ENCODE peak calls at places on chromosome 17, in six cellular contexts. M is stimulated activated CD4-positive, alpha-beta T cell treated with anti-CD3 and anti-CD28 coated beads, TNF-alpha, amount 100 ng/mL, for 48 hours; T is activated CD4-positive, alpha-beta T cell treated with anti-CD3 and anti-CD28 coated beads for 24 hours; K is astrocyte of the spinal cord; R is GM03348; L is Daoy. D is an unnamed sample.

GRCh38 chr17:69593716-69594115 is 179.2 kb downstream of the MAP2K6 start:
- DNase-seq in M (no peak), T (no peak), K (no peak), R (no peak), L (no peak), D (no peak)

GRCh38 chr17:34596897-34597296 is 17.5 kb downstream of the TMEM132E start:
- DNase-seq in M (no peak), T (no peak), K (no peak), R (no peak), L (no peak), D (no peak)

GRCh38 chr17:8376302-8377067 is at the start of gene KRABD2:
- DNase-seq in M (peak; percentile 80), T (peak; percentile 93), K (peak; percentile 82), R (peak; percentile 96), L (peak; percentile 90), D (peak; percentile 83)

GRCh38 chr17:79808763-79809529 is 12.1 kb upstream of the CBX8 start:
- DNase-seq in M (no peak), T (no peak), K (no peak), R (no peak), L (peak; percentile 47), D (peak; percentile 46)

GRCh38 chr17:35871415-35871814 is 2.7 kb upstream of the HEATR9 start:
- DNase-seq in M (no peak), T (no peak), K (no peak), R (no peak), L (no peak), D (no peak)

GRCh38 chr17:56292628-56293027 is 139.4 kb downstream of the ANKFN1 start:
- DNase-seq in M (no peak), T (no peak), K (no peak), R (no peak), L (no peak), D (peak; percentile 1)

GRCh38 chr17:48637323-48638260 is 11.4 kb upstream of the HOXB9 start:
- DNase-seq in M (no peak), T (no peak), K (peak; percentile 89), R (peak; percentile 90), L (peak; percentile 83), D (peak; percentile 41)

GRCh38 chr17:18925187-18925586 is 26.8 kb upstream of the SLC5A10 start:
- DNase-seq in M (no peak), T (no peak), K (no peak), R (no peak), L (no peak), D (no peak)

GRCh38 chr17:58184308-58184985 is 8.1 kb upstream of the EPX start:
- DNase-seq in M (no peak), T (no peak), K (peak; percentile 67), R (no peak), L (peak; percentile 89), D (peak; percentile 30)

GRCh38 chr17:66580178-66580577 is 254.7 kb upstream of the CACNG5 start:
- DNase-seq in M (no peak), T (no peak), K (peak; percentile 35), R (peak; percentile 15), L (no peak), D (peak; percentile 62)

GRCh38 chr17:65100316-65101140 is 36.6 kb upstream of the RGS9 start:
- DNase-seq in M (peak; percentile 48), T (peak; percentile 66), K (peak; percentile 74), R (peak; percentile 85), L (peak; percentile 88), D (peak; percentile 70)

GRCh38 chr17:82963104-82963950 is 116.1 kb upstream of the METRNL start:
- DNase-seq in M (no peak), T (no peak), K (peak; percentile 78), R (peak; percentile 92), L (peak; percentile 83), D (peak; percentile 83)

GRCh38 chr17:51015145-51015558 is 105.5 kb downstream of the SPAG9 start:
- DNase-seq in M (no peak), T (no peak), K (peak; percentile 68), R (peak; percentile 28), L (no peak), D (peak; percentile 43)

GRCh38 chr17:37255434-37255833 is 120.4 kb upstream of the C17orf78 start:
- DNase-seq in M (no peak), T (no peak), K (no peak), R (no peak), L (no peak), D (peak; percentile 42)

GRCh38 chr17:60167095-60167741 is 17.4 kb downstream of the CA4 start:
- DNase-seq in M (no peak), T (no peak), K (no peak), R (no peak), L (no peak), D (no peak)

GRCh38 chr17:68455756-68456528 is 1.4 kb downstream of the WIPI1 start:
- DNase-seq in M (no peak), T (no peak), K (no peak), R (peak; percentile 68), L (peak; percentile 67), D (peak; percentile 91)

GRCh38 chr17:19570497-19571151 is 37.0 kb downstream of the SLC47A1 start:
- DNase-seq in M (no peak), T (no peak), K (no peak), R (no peak), L (no peak), D (no peak)

GRCh38 chr17:77453613-77454559 is 313.1 kb downstream of the SEC14L1 start:
- DNase-seq in M (no peak), T (no peak), K (no peak), R (no peak), L (no peak), D (peak; percentile 47)

GRCh38 chr17:63834431-63835166 is 7.1 kb upstream of the FTSJ3 start:
- DNase-seq in M (peak; percentile 23), T (no peak), K (peak; percentile 85), R (peak; percentile 81), L (peak; percentile 90), D (peak; percentile 78)

GRCh38 chr17:57559226-57559625 is 185.9 kb downstream of the CCDC182 start:
- DNase-seq in M (no peak), T (no peak), K (no peak), R (no peak), L (no peak), D (no peak)

GRCh38 chr17:42871647-42872046 is 20.6 kb downstream of the AOC3 start:
- DNase-seq in M (no peak), T (no peak), K (no peak), R (no peak), L (no peak), D (no peak)

GRCh38 chr17:13024526-13025263 is 6.9 kb upstream of the ELAC2 start:
- DNase-seq in M (peak; percentile 43), T (peak; percentile 28), K (peak; percentile 52), R (peak; percentile 84), L (peak; percentile 76), D (peak; percentile 61)

GRCh38 chr17:37830151-37830993 is 85.5 kb upstream of the HNF1B start:
- DNase-seq in M (no peak), T (no peak), K (no peak), R (no peak), L (no peak), D (no peak)

GRCh38 chr17:17156511-17156910 is 49.6 kb downstream of the PLD6 start:
- DNase-seq in M (no peak), T (no peak), K (peak; percentile 25), R (peak; percentile 63), L (peak; percentile 52), D (peak; percentile 74)

GRCh38 chr17:49997256-49997735 is 2.3 kb upstream of the DLX3 start:
- DNase-seq in M (no peak), T (no peak), K (no peak), R (no peak), L (no peak), D (no peak)

GRCh38 chr17:46764709-46765401 is 53.6 kb downstream of the WNT3 start:
- DNase-seq in M (no peak), T (no peak), K (peak; percentile 77), R (peak; percentile 63), L (peak; percentile 93), D (peak; percentile 83)

GRCh38 chr17:38551121-38551520 is 54.6 kb downstream of the SRCIN1 start:
- DNase-seq in M (no peak), T (no peak), K (no peak), R (no peak), L (no peak), D (no peak)

GRCh38 chr17:61833536-61834203 is 29.7 kb downstream of the BRIP1 start:
- DNase-seq in M (no peak), T (no peak), K (peak; percentile 36), R (peak; percentile 64), L (peak; percentile 79), D (peak; percentile 73)